ENCODE peak calls at places on chromosome 14, in five cellular contexts. One of them, this sample, is unnamed.

GRCh38 chr14:83255015-83255726 is 1721.5 kb upstream of the SEL1L start:
- DNase-seq in left lung: no peak
- DNase-seq in esophagus squamous epithelium: no peak
- DNase-seq in RWPE2: no peak
- DNase-seq in heart right ventricle: no peak
- DNase-seq in this sample: no peak

GRCh38 chr14:60294670-60295069 is 45.6 kb downstream of the PPM1A start:
- DNase-seq in heart right ventricle: no peak
- DNase-seq in RWPE2: no peak
- DNase-seq in esophagus squamous epithelium: no peak
- DNase-seq in left lung: no peak
- DNase-seq in this sample: no peak

GRCh38 chr14:77498120-77498979 is at the start of gene ISM2:
- DNase-seq in esophagus squamous epithelium: no peak
- DNase-seq in RWPE2: peak; percentile 70
- DNase-seq in left lung: no peak
- DNase-seq in heart right ventricle: peak; percentile 31
- DNase-seq in this sample: peak; percentile 7

GRCh38 chr14:96384740-96385139 is 7.2 kb upstream of the AK7 start:
- DNase-seq in esophagus squamous epithelium: no peak
- DNase-seq in heart right ventricle: no peak
- DNase-seq in left lung: no peak
- DNase-seq in RWPE2: no peak
- DNase-seq in this sample: no peak

GRCh38 chr14:31954991-31955390 is 122.1 kb upstream of the ARHGAP5 start:
- DNase-seq in RWPE2: no peak
- DNase-seq in esophagus squamous epithelium: no peak
- DNase-seq in left lung: no peak
- DNase-seq in heart right ventricle: no peak
- DNase-seq in this sample: no peak

GRCh38 chr14:103312006-103312635 is 21.9 kb upstream of the EIF5 start:
- DNase-seq in esophagus squamous epithelium: no peak
- DNase-seq in heart right ventricle: no peak
- DNase-seq in left lung: peak; percentile 19
- DNase-seq in RWPE2: peak; percentile 66
- DNase-seq in this sample: no peak

GRCh38 chr14:91898256-91898843 is 31.0 kb upstream of the TC2N start:
- DNase-seq in left lung: no peak
- DNase-seq in RWPE2: no peak
- DNase-seq in esophagus squamous epithelium: no peak
- DNase-seq in heart right ventricle: no peak
- DNase-seq in this sample: no peak

GRCh38 chr14:39365354-39365753 is 66.9 kb downstream of the FBXO33 start:
- DNase-seq in esophagus squamous epithelium: no peak
- DNase-seq in heart right ventricle: no peak
- DNase-seq in RWPE2: no peak
- DNase-seq in left lung: no peak
- DNase-seq in this sample: no peak

GRCh38 chr14:81416981-81417380 is 16.9 kb upstream of the STON2 start:
- DNase-seq in left lung: no peak
- DNase-seq in heart right ventricle: no peak
- DNase-seq in esophagus squamous epithelium: no peak
- DNase-seq in RWPE2: no peak
- DNase-seq in this sample: no peak

GRCh38 chr14:101737414-101738367 is 23.8 kb upstream of the PPP2R5C start:
- DNase-seq in esophagus squamous epithelium: no peak
- DNase-seq in RWPE2: no peak
- DNase-seq in heart right ventricle: no peak
- DNase-seq in left lung: no peak
- DNase-seq in this sample: no peak

GRCh38 chr14:70186826-70187483 is 1.8 kb downstream of the SLC8A3 start:
- DNase-seq in esophagus squamous epithelium: no peak
- DNase-seq in left lung: no peak
- DNase-seq in RWPE2: no peak
- DNase-seq in heart right ventricle: peak; percentile 13
- DNase-seq in this sample: no peak

GRCh38 chr14:97056086-97056485 is 258.9 kb downstream of the VRK1 start:
- DNase-seq in esophagus squamous epithelium: no peak
- DNase-seq in RWPE2: no peak
- DNase-seq in left lung: no peak
- DNase-seq in heart right ventricle: no peak
- DNase-seq in this sample: no peak

GRCh38 chr14:52703225-52703624 is 3.8 kb upstream of the PSMC6 start:
- DNase-seq in RWPE2: peak; percentile 85
- DNase-seq in esophagus squamous epithelium: no peak
- DNase-seq in heart right ventricle: no peak
- DNase-seq in left lung: peak; percentile 80
- DNase-seq in this sample: no peak

GRCh38 chr14:102085503-102085902 is 1.3 kb downstream of the HSP90AA1 start:
- DNase-seq in esophagus squamous epithelium: no peak
- DNase-seq in heart right ventricle: no peak
- DNase-seq in left lung: no peak
- DNase-seq in RWPE2: no peak
- DNase-seq in this sample: no peak

DNA sequence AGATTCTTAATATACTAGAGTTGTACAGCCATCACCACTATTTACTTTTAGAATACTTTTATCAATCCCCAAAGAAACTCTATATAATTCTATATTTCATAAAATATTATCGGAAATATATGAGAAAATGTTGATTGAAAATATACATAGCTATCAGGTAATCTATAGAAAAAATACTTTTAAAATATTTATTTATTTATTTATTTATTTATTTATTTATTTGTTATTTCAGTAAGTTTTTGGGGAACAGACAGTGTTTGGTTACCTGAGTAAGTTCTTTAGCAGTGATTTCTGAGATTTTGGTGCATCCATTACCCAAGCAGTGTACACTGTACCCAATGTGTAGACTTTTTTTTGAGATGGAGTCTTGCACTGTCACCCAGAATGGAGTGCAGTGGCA is 206.6 kb upstream of the DAAM1 start:
- DNase-seq in left lung: no peak
- DNase-seq in esophagus squamous epithelium: no peak
- DNase-seq in RWPE2: no peak
- DNase-seq in heart right ventricle: no peak
- DNase-seq in this sample: no peak
- H3K27ac ChIP-seq in left lung: no peak overlapping the region
- H3K27ac ChIP-seq in esophagus squamous epithelium: no peak overlapping the region
- H3K27ac ChIP-seq in RWPE2: no peak overlapping the region
- H3K27ac ChIP-seq in heart right ventricle: no peak overlapping the region
- H3K27ac ChIP-seq in this sample: no peak overlapping the region

DNA sequence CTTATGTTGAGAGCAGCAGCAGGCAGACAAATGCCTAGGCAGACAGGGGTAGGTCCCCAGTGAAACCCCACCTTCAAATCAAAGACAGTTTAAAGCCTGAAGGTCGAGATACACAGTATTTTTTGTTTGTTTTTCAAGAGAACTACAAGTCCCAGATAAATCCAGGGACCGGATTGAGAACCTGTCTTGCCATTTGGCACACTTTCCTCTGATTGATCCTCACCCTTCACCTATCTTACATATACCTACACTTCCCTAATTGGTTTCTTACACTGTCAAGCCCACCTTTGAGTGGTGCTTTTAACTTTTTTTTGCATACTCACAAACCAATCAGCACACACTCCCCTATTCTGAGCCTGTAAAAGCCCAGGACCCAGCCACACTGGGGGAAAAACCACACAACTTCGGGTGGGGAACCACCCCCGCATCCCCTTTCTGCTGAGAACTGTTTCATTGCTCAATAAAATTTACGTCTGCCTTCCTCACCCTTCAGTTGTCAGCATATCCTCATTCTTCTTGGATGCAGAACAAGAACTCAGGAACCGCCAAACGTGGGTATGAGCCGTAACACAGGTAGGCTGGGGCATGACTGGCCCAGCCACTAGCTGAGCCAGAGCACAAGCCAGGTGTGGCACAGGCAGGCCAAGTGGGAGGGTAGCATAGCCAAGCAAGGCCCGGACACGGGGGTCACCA is 11.1 kb downstream of the DICER1 start:
- DNase-seq in RWPE2: no peak
- DNase-seq in esophagus squamous epithelium: no peak
- DNase-seq in left lung: no peak
- DNase-seq in heart right ventricle: no peak
- DNase-seq in this sample: no peak
- H3K27ac ChIP-seq in RWPE2: no peak overlapping the region
- H3K27ac ChIP-seq in esophagus squamous epithelium: peak overlapping the region; percentile 77
- H3K27ac ChIP-seq in left lung: peak overlapping the region; percentile 54
- H3K27ac ChIP-seq in heart right ventricle: peak overlapping the region; percentile 27
- H3K27ac ChIP-seq in this sample: no peak overlapping the region

GRCh38 chr14:93764211-93764659 is 24.1 kb downstream of the PRIMA1 start:
- DNase-seq in esophagus squamous epithelium: no peak
- DNase-seq in heart right ventricle: peak; percentile 42
- DNase-seq in left lung: no peak
- DNase-seq in RWPE2: no peak
- DNase-seq in this sample: no peak
- H3K27ac ChIP-seq in esophagus squamous epithelium: peak overlapping the region; percentile 79
- H3K27ac ChIP-seq in heart right ventricle: no peak overlapping the region
- H3K27ac ChIP-seq in left lung: no peak overlapping the region
- H3K27ac ChIP-seq in RWPE2: no peak overlapping the region
- H3K27ac ChIP-seq in this sample: no peak overlapping the region

GRCh38 chr14:68468437-68469207 is 324.2 kb downstream of the ZFP36L1 start:
- DNase-seq in RWPE2: no peak
- DNase-seq in left lung: no peak
- DNase-seq in esophagus squamous epithelium: no peak
- DNase-seq in heart right ventricle: no peak
- DNase-seq in this sample: no peak
- H3K27ac ChIP-seq in RWPE2: peak overlapping the region; percentile 99
- H3K27ac ChIP-seq in left lung: peak overlapping the region; percentile 54
- H3K27ac ChIP-seq in esophagus squamous epithelium: peak overlapping the region; percentile 69
- H3K27ac ChIP-seq in heart right ventricle: no peak overlapping the region
- H3K27ac ChIP-seq in this sample: no peak overlapping the region

This sample was measured in caudate nucleus.